ENCODE peak calls at places on chromosomes 7 and 10, in seven cellular contexts. One of them, this sample, is unnamed. For H3K27me3, the result is how much of the 10 kb centered on the place peaks cover.

GRCh38 chr10:106338486-106338885 is 826.0 kb downstream of the SORCS1 start:
- DNase-seq in HL-60: no peak
- DNase-seq in aorta: no peak
- DNase-seq in right atrium auricular region: no peak
- DNase-seq in mammary epithelial cell: no peak
- DNase-seq in cardiac muscle cell: peak
- DNase-seq in left ventricle myocardium inferior: no peak
- DNase-seq in this sample: no peak

GRCh38 chr10:132193907-132194552 is 7.3 kb downstream of the DPYSL4 start:
- DNase-seq in right atrium auricular region: no peak
- DNase-seq in mammary epithelial cell: no peak
- DNase-seq in aorta: peak
- DNase-seq in cardiac muscle cell: peak
- DNase-seq in HL-60: no peak
- DNase-seq in left ventricle myocardium inferior: no peak
- DNase-seq in this sample: no peak

GRCh38 chr7:29282819-29283414 is 88.3 kb downstream of the CHN2 start:
- DNase-seq in aorta: no peak
- DNase-seq in mammary epithelial cell: no peak
- DNase-seq in left ventricle myocardium inferior: no peak
- DNase-seq in cardiac muscle cell: no peak
- DNase-seq in HL-60: peak
- DNase-seq in right atrium auricular region: no peak
- DNase-seq in this sample: no peak

GRCh38 chr10:61961278-61961677 is 59.8 kb downstream of the ARID5B start:
- DNase-seq in left ventricle myocardium inferior: no peak
- DNase-seq in mammary epithelial cell: no peak
- DNase-seq in right atrium auricular region: no peak
- DNase-seq in aorta: no peak
- DNase-seq in HL-60: no peak
- DNase-seq in cardiac muscle cell: no peak
- DNase-seq in this sample: no peak

GRCh38 chr10:28592953-28593352 is 60.0 kb downstream of the WAC start:
- DNase-seq in HL-60: peak
- DNase-seq in cardiac muscle cell: peak
- DNase-seq in aorta: no peak
- DNase-seq in left ventricle myocardium inferior: no peak
- DNase-seq in mammary epithelial cell: peak
- DNase-seq in right atrium auricular region: no peak
- DNase-seq in this sample: peak

GRCh38 chr7:124071843-124072242 is 39.0 kb upstream of the TMEM229A start:
- DNase-seq in cardiac muscle cell: no peak
- DNase-seq in aorta: no peak
- DNase-seq in HL-60: no peak
- DNase-seq in left ventricle myocardium inferior: no peak
- DNase-seq in right atrium auricular region: no peak
- DNase-seq in mammary epithelial cell: no peak
- DNase-seq in this sample: peak

GRCh38 chr10:36683421-36683820 is 442.0 kb upstream of the ANKRD30A start:
- DNase-seq in left ventricle myocardium inferior: no peak
- DNase-seq in HL-60: no peak
- DNase-seq in right atrium auricular region: no peak
- DNase-seq in cardiac muscle cell: no peak
- DNase-seq in aorta: no peak
- DNase-seq in mammary epithelial cell: no peak
- DNase-seq in this sample: no peak

GRCh38 chr7:3404490-3404889 is 103.4 kb downstream of the SDK1 start:
- DNase-seq in left ventricle myocardium inferior: no peak
- DNase-seq in right atrium auricular region: no peak
- DNase-seq in aorta: no peak
- DNase-seq in mammary epithelial cell: peak
- DNase-seq in HL-60: no peak
- DNase-seq in cardiac muscle cell: no peak
- DNase-seq in this sample: peak

GRCh38 chr10:46523119-46523880 is 33.2 kb downstream of the GPRIN2 start:
- DNase-seq in aorta: peak
- DNase-seq in left ventricle myocardium inferior: peak
- DNase-seq in mammary epithelial cell: peak
- DNase-seq in cardiac muscle cell: peak
- DNase-seq in HL-60: no peak
- DNase-seq in right atrium auricular region: no peak
- DNase-seq in this sample: no peak

GRCh38 chr7:129279757-129280156 is 54.9 kb downstream of the AHCYL2 start:
- DNase-seq in left ventricle myocardium inferior: no peak
- DNase-seq in aorta: no peak
- DNase-seq in mammary epithelial cell: peak
- DNase-seq in right atrium auricular region: no peak
- DNase-seq in HL-60: no peak
- DNase-seq in cardiac muscle cell: no peak
- DNase-seq in this sample: no peak

GRCh38 chr7:94374231-94374630 is 20.5 kb upstream of the COL1A2 start:
- DNase-seq in aorta: peak
- DNase-seq in left ventricle myocardium inferior: peak
- DNase-seq in mammary epithelial cell: peak
- DNase-seq in right atrium auricular region: peak
- DNase-seq in cardiac muscle cell: peak
- DNase-seq in HL-60: no peak
- DNase-seq in this sample: peak

GRCh38 chr7:48411619-48412018 is 240.4 kb downstream of the ABCA13 start:
- DNase-seq in HL-60: no peak
- DNase-seq in cardiac muscle cell: no peak
- DNase-seq in aorta: no peak
- DNase-seq in mammary epithelial cell: no peak
- DNase-seq in right atrium auricular region: no peak
- DNase-seq in left ventricle myocardium inferior: no peak
- DNase-seq in this sample: no peak

GRCh38 chr10:921471-922414 is 9.8 kb downstream of the LARP4B start:
- DNase-seq in left ventricle myocardium inferior: no peak
- DNase-seq in aorta: no peak
- DNase-seq in HL-60: no peak
- DNase-seq in right atrium auricular region: no peak
- DNase-seq in cardiac muscle cell: peak
- DNase-seq in mammary epithelial cell: peak
- DNase-seq in this sample: no peak

GRCh38 chr7:21099955-21100354 is 313.3 kb upstream of the SP8 start:
- DNase-seq in HL-60: no peak
- DNase-seq in mammary epithelial cell: peak
- DNase-seq in aorta: no peak
- DNase-seq in right atrium auricular region: no peak
- DNase-seq in cardiac muscle cell: no peak
- DNase-seq in left ventricle myocardium inferior: no peak
- DNase-seq in this sample: no peak

GRCh38 chr7:151452141-151452571 is 12.2 kb upstream of the CRYGN start:
- DNase-seq in left ventricle myocardium inferior: no peak
- DNase-seq in mammary epithelial cell: no peak
- DNase-seq in cardiac muscle cell: no peak
- DNase-seq in HL-60: no peak
- DNase-seq in right atrium auricular region: no peak
- DNase-seq in aorta: no peak
- DNase-seq in this sample: no peak

GRCh38 chr7:38840736-38841460 is 68.1 kb downstream of the VPS41 start:
- DNase-seq in left ventricle myocardium inferior: no peak
- DNase-seq in HL-60: no peak
- DNase-seq in cardiac muscle cell: peak
- DNase-seq in aorta: no peak
- DNase-seq in mammary epithelial cell: peak
- DNase-seq in right atrium auricular region: no peak
- DNase-seq in this sample: no peak

GRCh38 chr7:77351539-77352004 is 64.6 kb downstream of the GSAP start:
- DNase-seq in cardiac muscle cell: no peak
- DNase-seq in mammary epithelial cell: no peak
- DNase-seq in aorta: no peak
- DNase-seq in HL-60: peak
- DNase-seq in left ventricle myocardium inferior: peak
- DNase-seq in right atrium auricular region: no peak
- DNase-seq in this sample: no peak

GRCh38 chr10:48215983-48216505 is 58.5 kb downstream of the FRMPD2 start:
- DNase-seq in cardiac muscle cell: no peak
- DNase-seq in left ventricle myocardium inferior: no peak
- DNase-seq in HL-60: no peak
- DNase-seq in aorta: no peak
- DNase-seq in mammary epithelial cell: no peak
- DNase-seq in right atrium auricular region: no peak
- DNase-seq in this sample: no peak

GRCh38 chr7:151231080-151231479 is 1.2 kb upstream of the CHPF2 start:
- DNase-seq in aorta: no peak
- DNase-seq in HL-60: no peak
- DNase-seq in left ventricle myocardium inferior: no peak
- DNase-seq in mammary epithelial cell: no peak
- DNase-seq in cardiac muscle cell: no peak
- DNase-seq in right atrium auricular region: no peak
- DNase-seq in this sample: no peak

GRCh38 chr7:21355406-21355874 is 72.4 kb upstream of the SP4 start:
- DNase-seq in aorta: no peak
- DNase-seq in left ventricle myocardium inferior: no peak
- DNase-seq in HL-60: peak
- DNase-seq in mammary epithelial cell: no peak
- DNase-seq in cardiac muscle cell: no peak
- DNase-seq in right atrium auricular region: no peak
- DNase-seq in this sample: no peak

DNA sequence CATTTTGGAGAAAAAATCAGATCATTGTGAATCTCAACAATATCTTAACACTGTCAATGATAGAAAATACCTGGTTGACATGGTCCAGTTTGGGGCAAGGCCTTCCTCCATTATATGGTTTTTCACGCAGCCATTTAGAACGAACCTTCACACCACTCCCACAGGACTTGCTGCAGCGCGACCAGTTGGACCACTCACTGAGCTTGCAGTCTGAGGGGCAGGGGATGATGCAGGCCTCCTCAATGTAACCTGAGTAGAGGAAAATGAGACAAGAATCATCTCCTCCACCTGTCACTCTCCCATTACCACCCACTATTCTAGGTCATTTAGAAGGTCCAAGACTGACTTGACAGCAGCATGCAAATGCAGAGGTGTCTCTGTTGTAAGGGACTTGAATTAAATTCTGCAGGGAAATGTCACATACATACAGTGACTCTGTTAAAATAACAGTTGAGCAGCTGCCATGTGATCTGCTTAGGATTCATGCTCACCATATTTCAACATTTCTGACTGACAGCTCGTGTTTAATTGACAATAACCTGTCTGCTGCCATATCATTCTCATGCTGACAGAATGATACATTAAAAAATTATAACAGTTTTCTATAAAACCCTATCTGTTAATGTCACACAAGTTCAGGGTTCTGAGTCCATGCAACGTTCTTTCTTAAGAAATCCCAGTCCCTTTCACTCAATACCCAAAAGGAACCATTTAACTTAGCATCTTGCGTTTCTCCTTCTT is 403.0 kb downstream of the THSD7A start:
- DNase-seq in mammary epithelial cell: no peak
- DNase-seq in left ventricle myocardium inferior: no peak
- DNase-seq in right atrium auricular region: no peak
- DNase-seq in aorta: no peak
- DNase-seq in cardiac muscle cell: no peak
- DNase-seq in HL-60: no peak
- DNase-seq in this sample: no peak
- H3K27me3 ChIP-seq in mammary epithelial cell: under half
- H3K27me3 ChIP-seq in left ventricle myocardium inferior: under half
- H3K27me3 ChIP-seq in right atrium auricular region: under half
- H3K27me3 ChIP-seq in aorta: under half
- H3K27me3 ChIP-seq in cardiac muscle cell: under half
- H3K27me3 ChIP-seq in HL-60: under half
- H3K27me3 ChIP-seq in this sample: under half

GRCh38 chr7:155276032-155276799 is 21.5 kb upstream of the INSIG1 start:
- DNase-seq in HL-60: no peak
- DNase-seq in left ventricle myocardium inferior: no peak
- DNase-seq in aorta: no peak
- DNase-seq in right atrium auricular region: no peak
- DNase-seq in cardiac muscle cell: no peak
- DNase-seq in mammary epithelial cell: no peak
- DNase-seq in this sample: no peak
- H3K27me3 ChIP-seq in HL-60: under half
- H3K27me3 ChIP-seq in left ventricle myocardium inferior: half or more
- H3K27me3 ChIP-seq in aorta: under half
- H3K27me3 ChIP-seq in right atrium auricular region: under half
- H3K27me3 ChIP-seq in cardiac muscle cell: under half
- H3K27me3 ChIP-seq in mammary epithelial cell: under half
- H3K27me3 ChIP-seq in this sample: under half

DNA sequence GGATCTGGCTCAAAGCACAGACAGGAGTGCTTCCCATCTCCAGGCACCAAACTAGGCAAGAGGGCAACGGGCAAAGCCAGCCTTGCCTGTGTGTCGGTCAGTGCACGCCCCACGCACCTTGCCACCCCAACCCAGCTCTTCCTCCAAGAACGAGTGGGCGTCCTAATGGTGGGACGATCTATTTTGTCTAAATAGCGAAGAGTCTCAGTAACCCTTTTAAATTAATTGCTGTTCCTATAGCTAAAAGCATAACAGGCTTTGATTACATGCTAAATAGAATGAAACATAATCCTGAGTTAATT is 12.2 kb downstream of the EN2 start:
- DNase-seq in cardiac muscle cell: no peak
- DNase-seq in HL-60: no peak
- DNase-seq in right atrium auricular region: no peak
- DNase-seq in left ventricle myocardium inferior: no peak
- DNase-seq in aorta: no peak
- DNase-seq in mammary epithelial cell: no peak
- DNase-seq in this sample: no peak
- H3K27me3 ChIP-seq in cardiac muscle cell: half or more
- H3K27me3 ChIP-seq in HL-60: half or more
- H3K27me3 ChIP-seq in right atrium auricular region: half or more
- H3K27me3 ChIP-seq in left ventricle myocardium inferior: half or more
- H3K27me3 ChIP-seq in aorta: under half
- H3K27me3 ChIP-seq in mammary epithelial cell: half or more
- H3K27me3 ChIP-seq in this sample: half or more

GRCh38 chr10:99329238-99329890 is at the start of gene CNNM1:
- DNase-seq in cardiac muscle cell: peak
- DNase-seq in right atrium auricular region: no peak
- DNase-seq in left ventricle myocardium inferior: no peak
- DNase-seq in mammary epithelial cell: peak
- DNase-seq in HL-60: peak
- DNase-seq in aorta: no peak
- DNase-seq in this sample: peak

GRCh38 chr10:99329891-99330674 is 927 bp downstream of the CNNM1 start:
- DNase-seq in left ventricle myocardium inferior: no peak
- DNase-seq in cardiac muscle cell: peak
- DNase-seq in mammary epithelial cell: peak
- DNase-seq in HL-60: no peak
- DNase-seq in aorta: no peak
- DNase-seq in right atrium auricular region: no peak
- DNase-seq in this sample: peak

GRCh38 chr10:99328579-99329237 is 448 bp upstream of the CNNM1 start:
- DNase-seq in aorta: no peak
- DNase-seq in left ventricle myocardium inferior: no peak
- DNase-seq in cardiac muscle cell: no peak
- DNase-seq in right atrium auricular region: no peak
- DNase-seq in mammary epithelial cell: peak
- DNase-seq in HL-60: no peak
- DNase-seq in this sample: no peak

GRCh38 chr10:99331207-99331803 is 2.1 kb downstream of the CNNM1 start:
- DNase-seq in cardiac muscle cell: no peak
- DNase-seq in right atrium auricular region: no peak
- DNase-seq in aorta: no peak
- DNase-seq in left ventricle myocardium inferior: no peak
- DNase-seq in HL-60: no peak
- DNase-seq in mammary epithelial cell: no peak
- DNase-seq in this sample: no peak

DNA sequence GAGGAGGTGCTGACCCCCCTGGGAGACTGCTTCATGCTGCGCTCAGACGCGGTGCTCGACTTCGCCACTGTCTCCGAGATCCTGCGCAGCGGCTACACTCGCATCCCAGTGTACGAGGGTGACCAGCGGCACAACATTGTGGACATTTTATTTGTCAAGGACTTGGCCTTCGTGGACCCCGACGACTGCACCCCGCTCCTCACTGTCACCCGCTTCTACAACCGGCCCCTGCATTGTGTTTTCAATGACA is 1.4 kb downstream of the CNNM1 start:
- DNase-seq in right atrium auricular region: no peak
- DNase-seq in left ventricle myocardium inferior: no peak
- DNase-seq in cardiac muscle cell: no peak
- DNase-seq in mammary epithelial cell: no peak
- DNase-seq in HL-60: no peak
- DNase-seq in aorta: no peak
- DNase-seq in this sample: no peak
- H3K27me3 ChIP-seq in right atrium auricular region: under half
- H3K27me3 ChIP-seq in left ventricle myocardium inferior: half or more
- H3K27me3 ChIP-seq in cardiac muscle cell: half or more
- H3K27me3 ChIP-seq in mammary epithelial cell: under half
- H3K27me3 ChIP-seq in HL-60: under half
- H3K27me3 ChIP-seq in aorta: under half
- H3K27me3 ChIP-seq in this sample: half or more

This sample was measured in A673.